ENCODE peak calls at places on chromosomes 13 and 19, in five cellular contexts. One of them, this sample, is unnamed.

GRCh38 chr19:41877916-41878905 is 1.1 kb downstream of the CD79A start:
- DNase-seq in stomach: no peak
- DNase-seq in kidney tubule cell: no peak
- DNase-seq in cardiac fibroblast: no peak
- DNase-seq in stimulated activated CD4-positive, alpha-beta T cell treated with anti-CD3 and anti-CD28 coated beads, Interleukin-1b, Interleukin-23, amount 100 ng/mL, for 4 hours: no peak
- DNase-seq in this sample: no peak

GRCh38 chr19:2289714-2290435 is 7.9 kb upstream of the PEAK3 start:
- DNase-seq in stomach: peak; percentile 41
- DNase-seq in kidney tubule cell: no peak
- DNase-seq in cardiac fibroblast: no peak
- DNase-seq in stimulated activated CD4-positive, alpha-beta T cell treated with anti-CD3 and anti-CD28 coated beads, Interleukin-1b, Interleukin-23, amount 100 ng/mL, for 4 hours: no peak
- DNase-seq in this sample: no peak

GRCh38 chr19:903266-903797 is 9.7 kb downstream of the R3HDM4 start:
- DNase-seq in stomach: no peak
- DNase-seq in kidney tubule cell: no peak
- DNase-seq in cardiac fibroblast: no peak
- DNase-seq in stimulated activated CD4-positive, alpha-beta T cell treated with anti-CD3 and anti-CD28 coated beads, Interleukin-1b, Interleukin-23, amount 100 ng/mL, for 4 hours: no peak
- DNase-seq in this sample: no peak

GRCh38 chr13:21420706-21421105 is 38.4 kb downstream of the ZDHHC20 start:
- DNase-seq in stomach: no peak
- DNase-seq in kidney tubule cell: peak; percentile 40
- DNase-seq in cardiac fibroblast: peak; percentile 49
- DNase-seq in stimulated activated CD4-positive, alpha-beta T cell treated with anti-CD3 and anti-CD28 coated beads, Interleukin-1b, Interleukin-23, amount 100 ng/mL, for 4 hours: no peak
- DNase-seq in this sample: peak; percentile 26

GRCh38 chr19:3849092-3849491 is 19.7 kb downstream of the ZFR2 start:
- DNase-seq in stomach: peak; percentile 31
- DNase-seq in kidney tubule cell: peak; percentile 15
- DNase-seq in cardiac fibroblast: peak; percentile 32
- DNase-seq in stimulated activated CD4-positive, alpha-beta T cell treated with anti-CD3 and anti-CD28 coated beads, Interleukin-1b, Interleukin-23, amount 100 ng/mL, for 4 hours: peak; percentile 30
- DNase-seq in this sample: no peak

GRCh38 chr13:44415815-44416214 is 42.2 kb downstream of the SERP2 start:
- DNase-seq in stomach: no peak
- DNase-seq in kidney tubule cell: no peak
- DNase-seq in cardiac fibroblast: no peak
- DNase-seq in stimulated activated CD4-positive, alpha-beta T cell treated with anti-CD3 and anti-CD28 coated beads, Interleukin-1b, Interleukin-23, amount 100 ng/mL, for 4 hours: no peak
- DNase-seq in this sample: no peak

GRCh38 chr13:33471182-33471581 is 185.6 kb upstream of the STARD13 start:
- DNase-seq in stomach: no peak
- DNase-seq in kidney tubule cell: no peak
- DNase-seq in cardiac fibroblast: no peak
- DNase-seq in stimulated activated CD4-positive, alpha-beta T cell treated with anti-CD3 and anti-CD28 coated beads, Interleukin-1b, Interleukin-23, amount 100 ng/mL, for 4 hours: no peak
- DNase-seq in this sample: no peak

GRCh38 chr13:27822258-27822872 is 30.1 kb downstream of the GSX1 start:
- DNase-seq in stomach: no peak
- DNase-seq in kidney tubule cell: no peak
- DNase-seq in cardiac fibroblast: no peak
- DNase-seq in stimulated activated CD4-positive, alpha-beta T cell treated with anti-CD3 and anti-CD28 coated beads, Interleukin-1b, Interleukin-23, amount 100 ng/mL, for 4 hours: no peak
- DNase-seq in this sample: peak; percentile 15

GRCh38 chr13:113819731-113820715 is 43.9 kb downstream of the GAS6 start:
- DNase-seq in stomach: no peak
- DNase-seq in kidney tubule cell: no peak
- DNase-seq in cardiac fibroblast: no peak
- DNase-seq in stimulated activated CD4-positive, alpha-beta T cell treated with anti-CD3 and anti-CD28 coated beads, Interleukin-1b, Interleukin-23, amount 100 ng/mL, for 4 hours: no peak
- DNase-seq in this sample: no peak

GRCh38 chr19:19321143-19321577 is 531 bp downstream of the MAU2 start:
- DNase-seq in stomach: no peak
- DNase-seq in kidney tubule cell: peak; percentile 7
- DNase-seq in cardiac fibroblast: no peak
- DNase-seq in stimulated activated CD4-positive, alpha-beta T cell treated with anti-CD3 and anti-CD28 coated beads, Interleukin-1b, Interleukin-23, amount 100 ng/mL, for 4 hours: no peak
- DNase-seq in this sample: no peak

GRCh38 chr19:4456843-4457653 is 546 bp downstream of the UBXN6 start:
- DNase-seq in stomach: peak; percentile 41
- DNase-seq in kidney tubule cell: no peak
- DNase-seq in cardiac fibroblast: peak; percentile 50
- DNase-seq in stimulated activated CD4-positive, alpha-beta T cell treated with anti-CD3 and anti-CD28 coated beads, Interleukin-1b, Interleukin-23, amount 100 ng/mL, for 4 hours: peak; percentile 53
- DNase-seq in this sample: peak; percentile 39

GRCh38 chr19:49570997-49571676 is 9.2 kb downstream of the NOSIP start:
- DNase-seq in stomach: peak; percentile 53
- DNase-seq in kidney tubule cell: no peak
- DNase-seq in cardiac fibroblast: no peak
- DNase-seq in stimulated activated CD4-positive, alpha-beta T cell treated with anti-CD3 and anti-CD28 coated beads, Interleukin-1b, Interleukin-23, amount 100 ng/mL, for 4 hours: no peak
- DNase-seq in this sample: no peak

This sample was measured in LHCN-M2.